ENCODE peak calls at places on chromosome 18, in nine cellular contexts. H is Caki2, F is NCI-H146, E is A549, U is Calu3, K is NCI-H460, W is amniotic stem cell, Q is astrocyte of the cerebellum, N is stromal cell of bone marrow. Y is an unnamed sample.

GRCh38 chr18:36078751-36079529 is 11.6 kb upstream of the RPRD1A start:
- DNase-seq in H (no peak), F (no peak), E (no peak), U (no peak), K (no peak), W (no peak), Q (peak), N (peak), Y (no peak)

GRCh38 chr18:74248189-74248975 is 43.4 kb downstream of the CYB5A start:
- DNase-seq in H (no peak), F (no peak), E (no peak), U (no peak), K (no peak), W (no peak), Q (no peak), N (no peak), Y (no peak)

GRCh38 chr18:22345733-22346132 is 72.0 kb downstream of the CTAGE1 start:
- DNase-seq in H (no peak), F (no peak), E (no peak), U (no peak), K (no peak), W (no peak), Q (no peak), N (no peak), Y (no peak)

GRCh38 chr18:79871481-79872091 is 73.8 kb downstream of the KCNG2 start:
- DNase-seq in H (no peak), F (no peak), E (no peak), U (no peak), K (no peak), W (no peak), Q (no peak), N (no peak), Y (no peak)

GRCh38 chr18:29164020-29164706 is 987.2 kb upstream of the CDH2 start:
- DNase-seq in H (peak), F (no peak), E (peak), U (no peak), K (peak), W (peak), Q (peak), N (peak), Y (no peak)

GRCh38 chr18:55322176-55322735 is 265.7 kb downstream of the TCF4 start:
- DNase-seq in H (no peak), F (peak), E (peak), U (no peak), K (peak), W (peak), Q (peak), N (peak), Y (peak)

GRCh38 chr18:58202406-58202730 is 158.3 kb downstream of the NEDD4L start:
- DNase-seq in H (peak), F (peak), E (no peak), U (no peak), K (no peak), W (no peak), Q (no peak), N (no peak), Y (peak)

GRCh38 chr18:41312241-41312590 is 642.8 kb upstream of the PIK3C3 start:
- DNase-seq in H (no peak), F (no peak), E (no peak), U (no peak), K (no peak), W (no peak), Q (no peak), N (no peak), Y (peak)

GRCh38 chr18:36448384-36449290 is 151.1 kb downstream of the FHOD3 start:
- DNase-seq in H (no peak), F (peak), E (no peak), U (no peak), K (no peak), W (no peak), Q (no peak), N (no peak), Y (peak)

GRCh38 chr18:54149078-54149697 is 75.3 kb downstream of the MBD2 start:
- DNase-seq in H (peak), F (no peak), E (peak), U (peak), K (peak), W (peak), Q (peak), N (peak), Y (no peak)

Y was measured in HAP-1.